ENCODE peak calls at places on chromosomes 2 and 18, in five cellular contexts. A is astrocyte of the cerebellum, H is GM23248, C is SJSA1, J is colonic mucosa. T is an unnamed sample.

GRCh38 chr2:46878886-46879285 is 36.7 kb downstream of the MCFD2 start:
- DNase-seq in A (no peak), H (no peak), C (no peak), J (no peak), T (no peak)

GRCh38 chr2:37925063-37925897 is at the start of gene RMDN2:
- DNase-seq in A (peak), H (peak), C (peak), J (peak), T (peak)

GRCh38 chr2:38146302-38146916 is 70.5 kb upstream of the CYP1B1 start:
- DNase-seq in A (peak), H (peak), C (peak), J (no peak), T (no peak)

GRCh38 chr2:59888706-59889105 is 664.7 kb downstream of the BCL11A start:
- DNase-seq in A (no peak), H (no peak), C (no peak), J (no peak), T (no peak)

GRCh38 chr18:63339920-63340484 is 20.4 kb upstream of the BCL2 start:
- DNase-seq in A (no peak), H (peak), C (no peak), J (no peak), T (no peak)

GRCh38 chr2:171550613-171551012 is 28.3 kb downstream of the CYBRD1 start:
- DNase-seq in A (no peak), H (peak), C (no peak), J (no peak), T (no peak)

GRCh38 chr2:70523996-70524965 is 29.3 kb downstream of the TGFA start:
- DNase-seq in A (peak), H (peak), C (peak), J (peak), T (peak)

GRCh38 chr2:45469314-45470099 is 141.6 kb downstream of the SRBD1 start:
- DNase-seq in A (no peak), H (no peak), C (no peak), J (no peak), T (no peak)

GRCh38 chr2:50674876-50675275 is 357.1 kb downstream of the NRXN1 start:
- DNase-seq in A (no peak), H (no peak), C (no peak), J (no peak), T (no peak)

GRCh38 chr2:26479971-26480750 is 2.2 kb upstream of the OTOF start:
- DNase-seq in A (no peak), H (no peak), C (no peak), J (no peak), T (no peak)

GRCh38 chr18:10482985-10483949 is 28.8 kb downstream of the APCDD1 start:
- DNase-seq in A (no peak), H (no peak), C (no peak), J (peak), T (no peak)

GRCh38 chr2:12320027-12320734 is 396.6 kb upstream of the TRIB2 start:
- DNase-seq in A (no peak), H (peak), C (peak), J (no peak), T (no peak)

GRCh38 chr2:234286118-234286598 is 210.7 kb downstream of the ARL4C start:
- DNase-seq in A (no peak), H (no peak), C (peak), J (no peak), T (no peak)

GRCh38 chr2:28357948-28358667 is 34.5 kb upstream of the FOSL2 start:
- DNase-seq in A (no peak), H (no peak), C (no peak), J (no peak), T (no peak)

GRCh38 chr18:48621240-48621639 is 82.4 kb downstream of the CTIF start:
- DNase-seq in A (peak), H (peak), C (peak), J (no peak), T (no peak)

GRCh38 chr2:119491776-119492525 is 32.3 kb downstream of the SCTR start:
- DNase-seq in A (peak), H (peak), C (peak), J (peak), T (peak)

GRCh38 chr2:126781806-126782205 is 116.9 kb upstream of the TEX51 start:
- DNase-seq in A (no peak), H (no peak), C (no peak), J (no peak), T (no peak)

GRCh38 chr2:28338754-28339325 is 53.8 kb upstream of the FOSL2 start:
- DNase-seq in A (no peak), H (no peak), C (peak), J (no peak), T (no peak)

GRCh38 chr2:138829326-138829725 is 49.1 kb upstream of the NXPH2 start:
- DNase-seq in A (no peak), H (no peak), C (peak), J (no peak), T (peak)

GRCh38 chr2:160510617-160511016 is 17.0 kb upstream of the RBMS1 start:
- DNase-seq in A (no peak), H (peak), C (no peak), J (no peak), T (no peak)

GRCh38 chr2:12232876-12233275 is 483.9 kb upstream of the TRIB2 start:
- DNase-seq in A (no peak), H (no peak), C (no peak), J (no peak), T (no peak)

GRCh38 chr18:56973487-56973886 is 173.4 kb upstream of the BOD1L2 start:
- DNase-seq in A (no peak), H (peak), C (no peak), J (no peak), T (no peak)

GRCh38 chr2:68251855-68252406 is 401 bp downstream of the PPP3R1 start:
- DNase-seq in A (no peak), H (peak), C (no peak), J (peak), T (peak)

GRCh38 chr18:77069931-77070330 is 62.7 kb downstream of the MBP start:
- DNase-seq in A (no peak), H (no peak), C (no peak), J (no peak), T (no peak)

GRCh38 chr2:234823196-234823876 is 128.5 kb upstream of the SH3BP4 start:
- DNase-seq in A (no peak), H (peak), C (no peak), J (peak), T (no peak)

GRCh38 chr2:36770542-36771287 is 74.2 kb downstream of the VIT start:
- DNase-seq in A (no peak), H (peak), C (peak), J (peak), T (no peak)

GRCh38 chr2:158914731-158915130 is 53.7 kb upstream of the TANC1 start:
- DNase-seq in A (no peak), H (peak), C (no peak), J (no peak), T (no peak)

GRCh38 chr2:214297424-214297823 is 113.4 kb upstream of the VWC2L start:
- DNase-seq in A (no peak), H (no peak), C (no peak), J (no peak), T (no peak)

GRCh38 chr2:150075831-150076230 is 411.6 kb downstream of the RND3 start:
- DNase-seq in A (no peak), H (peak), C (no peak), J (no peak), T (no peak)

GRCh38 chr2:17864676-17865075 is 13.8 kb upstream of the KCNS3 start:
- DNase-seq in A (no peak), H (no peak), C (no peak), J (no peak), T (no peak)

GRCh38 chr2:66982766-66983165 is 414.4 kb upstream of the ETAA1 start:
- DNase-seq in A (no peak), H (peak), C (no peak), J (no peak), T (no peak)

GRCh38 chr2:121489284-121489683 is 41.4 kb upstream of the RNU4ATAC start:
- DNase-seq in A (no peak), H (no peak), C (no peak), J (no peak), T (no peak)

GRCh38 chr18:77749189-77749588 is 499.5 kb downstream of the GALR1 start:
- DNase-seq in A (no peak), H (peak), C (peak), J (no peak), T (no peak)

GRCh38 chr2:240988146-240988545 is 10.3 kb upstream of the SNED1 start:
- DNase-seq in A (no peak), H (peak), C (no peak), J (no peak), T (no peak)
- H3K4me3 ChIP-seq in A (no peak), H (no peak), C (no peak), J (no peak), T (no peak)

GRCh38 chr18:3594760-3595241 is 144.8 kb downstream of the TGIF1 start:
- DNase-seq in A (no peak), H (peak), C (no peak), J (peak), T (no peak)

GRCh38 chr18:3597159-3597977 is 147.4 kb downstream of the TGIF1 start:
- DNase-seq in A (no peak), H (no peak), C (no peak), J (no peak), T (no peak)

GRCh38 chr18:3596324-3597158 is 146.6 kb downstream of the TGIF1 start:
- DNase-seq in A (no peak), H (no peak), C (peak), J (peak), T (no peak)

GRCh38 chr18:3593904-3594759 is 144.2 kb downstream of the TGIF1 start:
- DNase-seq in A (peak), H (peak), C (peak), J (peak), T (peak)

GRCh38 chr18:3595282-3596273 is 145.6 kb downstream of the TGIF1 start:
- DNase-seq in A (peak), H (peak), C (peak), J (peak), T (peak)
- H3K4me3 ChIP-seq in A (peak), H (peak), C (no peak), J (peak), T (peak)

GRCh38 chr18:29838556-29838955 is 1204.0 kb downstream of the DSC3 start:
- DNase-seq in A (no peak), H (no peak), C (no peak), J (no peak), T (no peak)

GRCh38 chr18:29840101-29840500 is 1202.4 kb downstream of the DSC3 start:
- DNase-seq in A (peak), H (peak), C (no peak), J (no peak), T (no peak)

GRCh38 chr18:29841631-29842030 is 1200.9 kb downstream of the DSC3 start:
- DNase-seq in A (no peak), H (no peak), C (no peak), J (no peak), T (no peak)
- H3K4me3 ChIP-seq in A (no peak), H (no peak), C (no peak), J (no peak), T (no peak)

DNA sequence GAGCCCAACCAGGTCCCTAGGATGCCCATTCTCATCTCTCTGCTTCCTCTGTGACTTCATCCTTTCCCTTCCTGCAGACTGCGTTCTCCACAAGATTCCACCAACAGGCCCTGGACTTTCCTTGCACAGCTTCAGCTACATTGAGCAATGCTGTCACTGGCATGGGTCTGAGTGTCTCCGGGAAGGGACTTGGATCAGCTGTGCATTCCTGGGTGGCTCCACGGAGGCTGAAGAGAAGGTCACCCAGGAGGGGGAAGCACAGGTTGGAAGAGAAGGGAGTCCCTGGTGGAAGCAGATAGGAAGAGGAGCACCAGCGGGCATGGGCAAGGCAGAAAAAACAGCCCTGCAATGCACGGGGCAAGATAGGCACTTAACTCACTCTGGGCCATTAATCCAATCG is 140.5 kb downstream of the UXS1 start:
- DNase-seq in A (no peak), H (peak), C (no peak), J (no peak), T (no peak)
- H3K4me3 ChIP-seq in A (no peak), H (no peak), C (no peak), J (no peak), T (no peak)

GRCh38 chr2:197125000-197125399 is 185.6 kb downstream of the ANKRD44 start:
- DNase-seq in A (peak), H (peak), C (peak), J (no peak), T (no peak)
- H3K4me3 ChIP-seq in A (no peak), H (no peak), C (no peak), J (no peak), T (no peak)

GRCh38 chr2:173079141-173079540 is 3.5 kb downstream of the MAP3K20 start:
- DNase-seq in A (no peak), H (no peak), C (peak), J (no peak), T (no peak)

GRCh38 chr2:173076557-173077345 is 1.1 kb downstream of the MAP3K20 start:
- DNase-seq in A (peak), H (peak), C (peak), J (peak), T (no peak)

GRCh38 chr2:173075781-173076556 is at the start of gene MAP3K20:
- DNase-seq in A (peak), H (peak), C (peak), J (peak), T (peak)

GRCh38 chr2:173075056-173075780 is 428 bp upstream of the MAP3K20 start:
- DNase-seq in A (no peak), H (peak), C (no peak), J (no peak), T (no peak)

DNA sequence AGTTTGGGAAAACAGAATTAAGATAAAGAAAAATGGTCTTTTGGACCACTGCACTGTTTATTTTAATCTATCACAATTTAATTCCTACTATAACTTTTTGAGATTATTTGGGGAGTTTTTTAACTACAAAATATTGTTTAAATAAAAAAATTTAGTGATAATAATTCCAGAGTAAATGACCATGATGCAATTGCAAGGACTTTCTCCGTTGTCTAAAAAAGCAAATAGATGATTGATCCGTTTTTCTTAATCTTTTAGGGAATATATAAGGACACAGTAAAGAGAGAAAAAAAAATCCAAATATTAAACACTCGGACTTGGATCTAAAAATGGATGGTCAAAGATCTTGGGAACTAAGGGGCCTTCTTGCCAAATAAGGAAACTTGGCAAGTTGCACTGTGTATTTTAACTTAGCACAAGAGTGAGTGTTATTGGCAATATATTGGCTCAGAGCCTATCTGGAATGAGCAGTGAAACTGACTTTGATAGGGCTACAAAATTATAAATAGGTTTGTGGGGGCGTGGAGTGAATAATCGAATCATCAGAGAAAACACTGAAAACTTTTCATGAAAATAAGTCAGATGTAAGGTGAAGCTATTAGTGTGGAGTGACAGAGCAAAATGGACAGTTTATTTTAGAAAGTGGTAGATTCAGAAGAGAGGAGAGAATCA is 2.0 kb downstream of the MAP3K20 start:
- DNase-seq in A (peak), H (peak), C (peak), J (no peak), T (no peak)
- H3K4me3 ChIP-seq in A (no peak), H (peak), C (peak), J (no peak), T (no peak)

T was measured in pancreas.